ENCODE peak calls at places on chromosome 14, in five cellular contexts. One of them, this sample, is unnamed.

GRCh38 chr14:34365309-34365915 is 96.6 kb downstream of the SPTSSA start:
- DNase-seq in H4: no peak
- DNase-seq in dermis blood vessel endothelial cell: peak
- DNase-seq in kidney epithelial cell: no peak
- DNase-seq in neural progenitor cell: peak
- DNase-seq in this sample: no peak

GRCh38 chr14:31159682-31160296 is 47.8 kb downstream of the HECTD1 start:
- DNase-seq in H4: peak
- DNase-seq in neural progenitor cell: no peak
- DNase-seq in kidney epithelial cell: no peak
- DNase-seq in dermis blood vessel endothelial cell: no peak
- DNase-seq in this sample: peak

GRCh38 chr14:81480741-81481140 is 52.9 kb downstream of the SEL1L start:
- DNase-seq in kidney epithelial cell: no peak
- DNase-seq in H4: no peak
- DNase-seq in dermis blood vessel endothelial cell: no peak
- DNase-seq in neural progenitor cell: no peak
- DNase-seq in this sample: no peak

GRCh38 chr14:71320734-71321555 is 413.7 kb downstream of the PCNX1 start:
- DNase-seq in kidney epithelial cell: no peak
- DNase-seq in H4: peak
- DNase-seq in neural progenitor cell: peak
- DNase-seq in dermis blood vessel endothelial cell: peak
- DNase-seq in this sample: peak

GRCh38 chr14:94132285-94132887 is 3.0 kb upstream of the IFI27L2 start:
- DNase-seq in kidney epithelial cell: no peak
- DNase-seq in H4: no peak
- DNase-seq in dermis blood vessel endothelial cell: peak
- DNase-seq in neural progenitor cell: peak
- DNase-seq in this sample: peak

GRCh38 chr14:63388766-63389431 is 70.2 kb upstream of the GPHB5 start:
- DNase-seq in neural progenitor cell: peak
- DNase-seq in kidney epithelial cell: peak
- DNase-seq in dermis blood vessel endothelial cell: peak
- DNase-seq in H4: peak
- DNase-seq in this sample: peak

GRCh38 chr14:23121401-23121800 is 2.3 kb upstream of the CEBPE start:
- DNase-seq in dermis blood vessel endothelial cell: peak
- DNase-seq in H4: no peak
- DNase-seq in neural progenitor cell: peak
- DNase-seq in kidney epithelial cell: peak
- DNase-seq in this sample: no peak

GRCh38 chr14:87888136-87888999 is 104.6 kb downstream of the GALC start:
- DNase-seq in H4: peak
- DNase-seq in kidney epithelial cell: no peak
- DNase-seq in neural progenitor cell: peak
- DNase-seq in dermis blood vessel endothelial cell: no peak
- DNase-seq in this sample: peak

GRCh38 chr14:104235686-104236085 is 97.3 kb downstream of the KIF26A start:
- DNase-seq in dermis blood vessel endothelial cell: no peak
- DNase-seq in H4: no peak
- DNase-seq in neural progenitor cell: no peak
- DNase-seq in kidney epithelial cell: no peak
- DNase-seq in this sample: no peak

GRCh38 chr14:61472025-61472672 is 150.8 kb downstream of the PRKCH start:
- DNase-seq in dermis blood vessel endothelial cell: peak
- DNase-seq in neural progenitor cell: no peak
- DNase-seq in H4: peak
- DNase-seq in kidney epithelial cell: peak
- DNase-seq in this sample: no peak

GRCh38 chr14:75279739-75280447 is 1.3 kb downstream of the FOS start:
- DNase-seq in kidney epithelial cell: no peak
- DNase-seq in dermis blood vessel endothelial cell: no peak
- DNase-seq in H4: no peak
- DNase-seq in neural progenitor cell: peak
- DNase-seq in this sample: no peak

GRCh38 chr14:54225457-54225856 is 171.3 kb upstream of the CDKN3 start:
- DNase-seq in dermis blood vessel endothelial cell: no peak
- DNase-seq in H4: no peak
- DNase-seq in neural progenitor cell: no peak
- DNase-seq in kidney epithelial cell: no peak
- DNase-seq in this sample: no peak

GRCh38 chr14:94129111-94129757 is at the start of gene IFI27L2:
- DNase-seq in H4: peak
- DNase-seq in neural progenitor cell: peak
- DNase-seq in kidney epithelial cell: no peak
- DNase-seq in dermis blood vessel endothelial cell: peak
- DNase-seq in this sample: peak

GRCh38 chr14:69921052-69921451 is 41.8 kb downstream of the SMOC1 start:
- DNase-seq in neural progenitor cell: no peak
- DNase-seq in dermis blood vessel endothelial cell: no peak
- DNase-seq in H4: peak
- DNase-seq in kidney epithelial cell: no peak
- DNase-seq in this sample: no peak

GRCh38 chr14:72054929-72055328 is 122.7 kb downstream of the RGS6 start:
- DNase-seq in H4: no peak
- DNase-seq in dermis blood vessel endothelial cell: no peak
- DNase-seq in kidney epithelial cell: no peak
- DNase-seq in neural progenitor cell: no peak
- DNase-seq in this sample: no peak

GRCh38 chr14:105153739-105154475 is 14.7 kb downstream of the JAG2 start:
- DNase-seq in dermis blood vessel endothelial cell: no peak
- DNase-seq in kidney epithelial cell: no peak
- DNase-seq in neural progenitor cell: no peak
- DNase-seq in H4: no peak
- DNase-seq in this sample: no peak

GRCh38 chr14:31025335-31026075 is at the start of gene AP4S1:
- DNase-seq in dermis blood vessel endothelial cell: peak
- DNase-seq in H4: no peak
- DNase-seq in neural progenitor cell: peak
- DNase-seq in kidney epithelial cell: no peak
- DNase-seq in this sample: peak

GRCh38 chr14:101082436-101083384 is 179.2 kb upstream of the RTL1 start:
- DNase-seq in H4: no peak
- DNase-seq in kidney epithelial cell: no peak
- DNase-seq in neural progenitor cell: no peak
- DNase-seq in dermis blood vessel endothelial cell: no peak
- DNase-seq in this sample: no peak

GRCh38 chr14:64293976-64294671 is at the start of gene ESR2:
- DNase-seq in H4: no peak
- DNase-seq in neural progenitor cell: peak
- DNase-seq in dermis blood vessel endothelial cell: peak
- DNase-seq in kidney epithelial cell: no peak
- DNase-seq in this sample: peak

GRCh38 chr14:92549853-92550244 is 36.3 kb downstream of the RIN3 start:
- DNase-seq in kidney epithelial cell: no peak
- DNase-seq in dermis blood vessel endothelial cell: peak
- DNase-seq in neural progenitor cell: no peak
- DNase-seq in H4: peak
- DNase-seq in this sample: no peak

GRCh38 chr14:81454572-81455218 is 54.6 kb upstream of the STON2 start:
- DNase-seq in dermis blood vessel endothelial cell: no peak
- DNase-seq in H4: no peak
- DNase-seq in neural progenitor cell: no peak
- DNase-seq in kidney epithelial cell: no peak
- DNase-seq in this sample: no peak

GRCh38 chr14:99671230-99672224 is 12.6 kb upstream of the CYP46A1 start:
- DNase-seq in kidney epithelial cell: no peak
- DNase-seq in H4: no peak
- DNase-seq in dermis blood vessel endothelial cell: no peak
- DNase-seq in neural progenitor cell: peak
- DNase-seq in this sample: no peak

GRCh38 chr14:54776361-54777001 is 126.1 kb downstream of the GCH1 start:
- DNase-seq in neural progenitor cell: no peak
- DNase-seq in kidney epithelial cell: no peak
- DNase-seq in H4: peak
- DNase-seq in dermis blood vessel endothelial cell: peak
- DNase-seq in this sample: peak

GRCh38 chr14:96901227-96901626 is 104.0 kb downstream of the VRK1 start:
- DNase-seq in H4: no peak
- DNase-seq in neural progenitor cell: no peak
- DNase-seq in dermis blood vessel endothelial cell: no peak
- DNase-seq in kidney epithelial cell: no peak
- DNase-seq in this sample: no peak

GRCh38 chr14:74973003-74973614 is 17.7 kb upstream of the PGF start:
- DNase-seq in dermis blood vessel endothelial cell: peak
- DNase-seq in neural progenitor cell: no peak
- DNase-seq in H4: no peak
- DNase-seq in kidney epithelial cell: no peak
- DNase-seq in this sample: no peak

This sample was measured in A673.